ENCODE peak calls at places on chromosome 1, in four cellular contexts. K, X, J and L are unnamed samples.

GRCh38 chr1:203142684-203143408 is 15.3 kb downstream of the ADORA1 start:
- DNase-seq in X (no peak), K (no peak), J (no peak), L (no peak)

GRCh38 chr1:62706985-62707745 is 19.0 kb upstream of the DOCK7 start:
- DNase-seq in J (no peak), X (no peak), K (no peak), L (no peak)

GRCh38 chr1:107879927-107880326 is 85.1 kb downstream of the VAV3 start:
- DNase-seq in J (no peak), X (no peak), K (no peak), L (no peak)

GRCh38 chr1:94239796-94240195 is 2.4 kb upstream of the ARHGAP29 start:
- DNase-seq in X (no peak), J (no peak), K (no peak), L (no peak)

GRCh38 chr1:223183268-223183862 is 40.3 kb upstream of the TLR5 start:
- DNase-seq in J (no peak), K (peak), X (no peak), L (no peak)

GRCh38 chr1:30786264-30786991 is 28.9 kb upstream of the LAPTM5 start:
- DNase-seq in K (no peak), X (peak), J (no peak), L (peak)

GRCh38 chr1:197180252-197180878 is 33.9 kb upstream of the ASPM start:
- DNase-seq in X (no peak), K (peak), J (no peak), L (no peak)

GRCh38 chr1:8274396-8274795 is 43.5 kb upstream of the SLC45A1 start:
- DNase-seq in X (no peak), J (no peak), K (no peak), L (no peak)

GRCh38 chr1:205748398-205749093 is 1.4 kb downstream of the NUCKS1 start:
- DNase-seq in X (no peak), K (peak), J (no peak), L (no peak)

GRCh38 chr1:195327361-195327760 is 1280.9 kb downstream of the KCNT2 start:
- DNase-seq in K (no peak), J (no peak), X (no peak), L (no peak)

GRCh38 chr1:110210604-110211502 is 739 bp downstream of the KCNC4 start:
- DNase-seq in K (peak), J (peak), X (peak), L (no peak)

GRCh38 chr1:246954126-246954525 is 22.4 kb upstream of the AHCTF1 start:
- DNase-seq in J (no peak), X (no peak), K (no peak), L (no peak)

GRCh38 chr1:231213831-231214573 is 27.0 kb upstream of the GNPAT start:
- DNase-seq in X (no peak), J (no peak), K (no peak), L (no peak)

GRCh38 chr1:180507826-180508724 is 5.7 kb upstream of the ACBD6 start:
- DNase-seq in K (no peak), J (peak), X (no peak), L (no peak)

GRCh38 chr1:6889875-6890480 is 104.7 kb downstream of the CAMTA1 start:
- DNase-seq in J (no peak), X (no peak), K (peak), L (peak)

GRCh38 chr1:30760596-30761311 is 3.2 kb upstream of the LAPTM5 start:
- DNase-seq in X (no peak), J (no peak), K (no peak), L (no peak)

GRCh38 chr1:169325117-169325516 is 42.5 kb downstream of the NME7 start:
- DNase-seq in K (no peak), J (no peak), X (no peak), L (no peak)

GRCh38 chr1:1393014-1393413 is 6.1 kb downstream of the CCNL2 start:
- DNase-seq in X (no peak), K (no peak), J (no peak), L (no peak)

GRCh38 chr1:29576510-29576909 is 340.2 kb downstream of the PTPRU start:
- DNase-seq in X (no peak), K (peak), J (no peak), L (no peak)

GRCh38 chr1:170692866-170693575 is 29.1 kb downstream of the PRRX1 start:
- DNase-seq in X (no peak), K (peak), J (no peak), L (no peak)

GRCh38 chr1:201944002-201944401 is 2.3 kb downstream of the LMOD1 start:
- DNase-seq in J (no peak), X (no peak), K (no peak), L (no peak)
- H3K27ac ChIP-seq in J (no peak), X (no peak), K (no peak), L (no peak)

GRCh38 chr1:209480345-209480744 is 103.2 kb upstream of the CAMK1G start:
- DNase-seq in X (no peak), K (no peak), J (no peak), L (no peak)
- H3K27ac ChIP-seq in X (no peak), K (no peak), J (no peak), L (no peak)

DNA sequence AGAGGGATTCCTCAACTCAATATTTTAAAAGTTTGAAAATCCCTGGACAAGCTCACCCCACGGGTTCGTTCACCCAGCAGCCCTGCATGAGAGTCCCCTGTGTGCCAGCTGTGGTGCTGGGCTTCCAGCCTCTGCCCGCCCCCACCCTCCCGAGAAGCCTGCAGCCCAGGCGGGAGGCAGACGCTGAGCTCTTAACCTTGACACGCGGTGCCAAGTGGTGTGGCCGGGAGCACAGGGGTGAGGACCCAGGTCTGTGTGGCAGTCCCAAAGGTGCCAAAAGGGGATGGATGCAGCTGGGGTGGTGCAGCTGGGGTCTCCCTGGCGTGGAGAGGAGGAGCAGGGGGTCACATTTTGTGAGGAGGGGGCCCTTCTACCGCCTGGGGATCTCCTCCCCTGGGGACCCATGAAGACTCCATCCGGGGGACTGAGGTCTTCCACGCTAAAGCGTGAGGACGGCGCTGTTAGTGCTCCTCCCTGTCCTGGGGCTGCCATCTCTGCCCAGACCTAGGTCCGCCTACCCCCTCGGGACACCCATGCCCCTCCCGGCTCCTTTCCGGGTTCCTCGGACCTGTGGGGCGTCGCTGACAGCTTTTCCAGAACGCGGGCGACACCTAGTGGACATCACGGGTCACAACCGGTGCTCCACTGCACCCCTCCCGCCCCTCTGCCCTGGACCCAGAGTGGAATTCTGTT is 12.9 kb downstream of the PLA2G2F start:
- DNase-seq in K (peak), J (peak), X (peak), L (peak)
- H3K27ac ChIP-seq in K (no peak), J (no peak), X (no peak), L (peak)

GRCh38 chr1:41358152-41358937 is 2.9 kb upstream of the FOXO6 start:
- DNase-seq in X (peak), J (no peak), K (no peak), L (peak)
- H3K27ac ChIP-seq in X (no peak), J (no peak), K (peak), L (no peak)